ENCODE peak calls at places on chromosomes 12 and 14, in seven cellular contexts. D, Q, M, Y, B, F and H are unnamed samples.

GRCh38 chr12:29072631-29073030 is 76.4 kb upstream of the FAR2 start:
- DNase-seq in D (no peak), Q (no peak), M (no peak), Y (no peak), B (no peak), F (no peak), H (no peak)

GRCh38 chr12:69836015-69836414 is 11.0 kb downstream of the MYRFL start:
- DNase-seq in D (no peak), Q (no peak), M (no peak), Y (no peak), B (no peak), F (no peak), H (no peak)

GRCh38 chr12:9813821-9814798 is 13.2 kb upstream of the KLRF1 start:
- DNase-seq in D (peak), Q (peak), M (peak), Y (peak), B (peak), F (peak), H (peak)

GRCh38 chr14:67736771-67737170 is 35.1 kb downstream of the RDH12 start:
- DNase-seq in D (no peak), Q (no peak), M (no peak), Y (no peak), B (no peak), F (no peak), H (no peak)

GRCh38 chr14:62076368-62076767 is 314.1 kb downstream of the SNAPC1 start:
- DNase-seq in D (no peak), Q (no peak), M (no peak), Y (no peak), B (no peak), F (no peak), H (no peak)

GRCh38 chr14:50844397-50844796 is 13.4 kb upstream of the NIN start:
- DNase-seq in D (no peak), Q (peak), M (no peak), Y (no peak), B (no peak), F (no peak), H (no peak)

GRCh38 chr14:24566318-24566717 is 9.7 kb downstream of the CTSG start:
- DNase-seq in D (no peak), Q (no peak), M (no peak), Y (no peak), B (no peak), F (no peak), H (no peak)

GRCh38 chr14:58607571-58608317 is 30.0 kb upstream of the DACT1 start:
- DNase-seq in D (no peak), Q (peak), M (no peak), Y (no peak), B (no peak), F (no peak), H (no peak)

GRCh38 chr14:105337966-105338365 is 23.4 kb downstream of the PACS2 start:
- DNase-seq in D (peak), Q (no peak), M (no peak), Y (no peak), B (no peak), F (no peak), H (no peak)

GRCh38 chr14:87409401-87409800 is 583.6 kb downstream of the GALC start:
- DNase-seq in D (no peak), Q (no peak), M (no peak), Y (no peak), B (no peak), F (no peak), H (no peak)

GRCh38 chr12:88503344-88503743 is 76.9 kb downstream of the KITLG start:
- DNase-seq in D (no peak), Q (no peak), M (no peak), Y (no peak), B (no peak), F (no peak), H (no peak)

GRCh38 chr14:103124501-103125001 is 1.3 kb downstream of the TNFAIP2 start:
- DNase-seq in D (peak), Q (no peak), M (no peak), Y (no peak), B (no peak), F (no peak), H (no peak)

GRCh38 chr14:22188346-22188745 is 400.7 kb downstream of the DAD1 start:
- DNase-seq in D (no peak), Q (no peak), M (no peak), Y (no peak), B (no peak), F (no peak), H (no peak)

GRCh38 chr12:20567413-20567812 is 127.7 kb upstream of the SLCO1C1 start:
- DNase-seq in D (no peak), Q (no peak), M (no peak), Y (no peak), B (no peak), F (no peak), H (no peak)

GRCh38 chr14:104436741-104437701 is 142.5 kb upstream of the C14orf180 start:
- DNase-seq in D (peak), Q (no peak), M (peak), Y (peak), B (no peak), F (no peak), H (peak)

GRCh38 chr12:32305163-32305562 is 94.2 kb upstream of the FGD4 start:
- DNase-seq in D (no peak), Q (peak), M (no peak), Y (peak), B (no peak), F (peak), H (no peak)

GRCh38 chr12:67068773-67069450 is 200.2 kb upstream of the CAND1 start:
- DNase-seq in D (peak), Q (peak), M (peak), Y (peak), B (no peak), F (peak), H (peak)

GRCh38 chr12:15494329-15495046 is 172.2 kb downstream of the PTPRO start:
- DNase-seq in D (no peak), Q (no peak), M (no peak), Y (no peak), B (no peak), F (peak), H (no peak)

GRCh38 chr14:103422981-103423600 is 37.9 kb downstream of the MARK3 start:
- DNase-seq in D (no peak), Q (peak), M (no peak), Y (no peak), B (no peak), F (no peak), H (no peak)